ENCODE peak calls at places on chromosomes 16 and 17, in nine cellular contexts. R is prostate gland, S is suprapubic skin, C is H1, F is uterus, I is right lobe of liver, W is stomach, D is HCT116, Y is GM12891. O is an unnamed sample.

GRCh38 chr16:79278506-79278905 is 322.0 kb downstream of the MAF start:
- DNase-seq in R (no peak), S (no peak), C (no peak), F (no peak), I (no peak), W (no peak), D (no peak), Y (no peak), O (no peak)

GRCh38 chr17:61334673-61335072 is 65.0 kb upstream of the TBX2 start:
- DNase-seq in R (no peak), S (no peak), C (no peak), F (no peak), I (no peak), W (no peak), D (no peak), Y (no peak), O (no peak)

GRCh38 chr17:3035256-3035967 is 28.0 kb downstream of the OR1D5 start:
- DNase-seq in R (no peak), S (no peak), C (no peak), F (no peak), I (no peak), W (no peak), D (no peak), Y (no peak), O (no peak)

GRCh38 chr16:27768651-27769270 is 218.8 kb downstream of the KATNIP start:
- DNase-seq in R (no peak), S (no peak), C (no peak), F (no peak), I (no peak), W (no peak), D (no peak), Y (no peak), O (no peak)

GRCh38 chr17:19344311-19345066 is 18.0 kb downstream of the B9D1 start:
- DNase-seq in R (no peak), S (peak; percentile 72), C (no peak), F (no peak), I (no peak), W (no peak), D (no peak), Y (no peak), O (no peak)

GRCh38 chr17:48153711-48154642 is 46.4 kb downstream of the SNX11 start:
- DNase-seq in R (no peak), S (no peak), C (no peak), F (no peak), I (peak; percentile 64), W (peak; percentile 51), D (peak; percentile 45), Y (no peak), O (no peak)

GRCh38 chr17:57315061-57315851 is 58.9 kb downstream of the MSI2 start:
- DNase-seq in R (no peak), S (no peak), C (no peak), F (no peak), I (no peak), W (no peak), D (no peak), Y (no peak), O (no peak)

GRCh38 chr17:63402808-63403207 is 43.3 kb downstream of the CYB561 start:
- DNase-seq in R (no peak), S (no peak), C (no peak), F (no peak), I (no peak), W (no peak), D (no peak), Y (no peak), O (no peak)

GRCh38 chr17:33086878-33087277 is 95.2 kb downstream of the SPACA3 start:
- DNase-seq in R (no peak), S (no peak), C (no peak), F (no peak), I (no peak), W (no peak), D (no peak), Y (no peak), O (no peak)

GRCh38 chr17:67376892-67377726 is at the start of gene PITPNC1:
- DNase-seq in R (peak; percentile 87), S (peak; percentile 92), C (peak; percentile 89), F (peak; percentile 81), I (peak; percentile 95), W (peak; percentile 88), D (peak; percentile 68), Y (peak; percentile 76), O (peak; percentile 80)

GRCh38 chr17:67376509-67376891 is 581 bp upstream of the PITPNC1 start:
- DNase-seq in R (peak; percentile 24), S (no peak), C (no peak), F (peak; percentile 28), I (peak; percentile 41), W (peak; percentile 43), D (no peak), Y (no peak), O (no peak)

GRCh38 chr17:67379251-67379630 is 2.2 kb downstream of the PITPNC1 start:
- DNase-seq in R (no peak), S (no peak), C (no peak), F (no peak), I (no peak), W (no peak), D (no peak), Y (no peak), O (no peak)

GRCh38 chr17:67377727-67378443 is 804 bp downstream of the PITPNC1 start:
- DNase-seq in R (peak; percentile 41), S (peak; percentile 86), C (no peak), F (peak; percentile 46), I (peak; percentile 61), W (peak; percentile 54), D (no peak), Y (peak; percentile 44), O (peak; percentile 46)

GRCh38 chr17:67378444-67379250 is 1.6 kb downstream of the PITPNC1 start:
- DNase-seq in R (peak; percentile 79), S (peak; percentile 91), C (peak; percentile 90), F (peak; percentile 63), I (peak; percentile 83), W (peak; percentile 80), D (peak; percentile 56), Y (peak; percentile 66), O (peak; percentile 84)
- TF ChIP-seq POLR2A in R (peak; percentile 63), S (no peak), C (no peak), F (peak; percentile 60), I (peak; percentile 74), W (no peak), D (no peak), Y (peak; percentile 27), O (no peak)

DNA sequence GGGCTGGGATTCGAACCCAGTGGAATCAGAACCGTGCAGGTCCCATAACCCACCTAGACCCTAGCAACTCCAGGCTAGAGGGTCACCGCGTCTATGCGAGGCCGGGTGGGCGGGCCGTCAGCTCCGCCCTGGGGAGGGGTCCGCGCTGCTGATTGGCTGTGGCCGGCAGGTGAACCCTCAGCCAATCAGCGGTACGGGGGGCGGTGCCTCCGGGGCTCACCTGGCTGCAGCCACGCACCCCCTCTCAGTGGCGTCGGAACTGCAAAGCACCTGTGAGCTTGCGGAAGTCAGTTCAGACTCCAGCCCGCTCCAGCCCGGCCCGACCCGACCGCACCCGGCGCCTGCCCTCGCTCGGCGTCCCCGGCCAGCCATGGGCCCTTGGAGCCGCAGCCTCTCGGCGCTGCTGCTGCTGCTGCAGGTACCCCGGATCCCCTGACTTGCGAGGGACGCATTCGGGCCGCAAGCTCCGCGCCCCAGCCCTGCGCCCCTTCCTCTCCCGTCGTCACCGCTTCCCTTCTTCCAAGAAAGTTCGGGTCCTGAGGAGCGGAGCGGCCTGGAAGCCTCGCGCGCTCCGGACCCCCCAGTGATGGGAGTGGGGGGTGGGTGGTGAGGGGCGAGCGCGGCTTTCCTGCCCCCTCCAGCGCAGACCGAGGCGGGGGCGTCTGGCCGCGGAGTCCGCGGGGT is at the start of gene CDH1:
- DNase-seq in R (peak; percentile 97), S (peak; percentile 90), C (peak; percentile 97), F (no peak), I (peak; percentile 87), W (peak; percentile 97), D (peak; percentile 73), Y (peak; percentile 43), O (no peak)
- TF ChIP-seq POLR2A in R (peak; percentile 99), S (no peak), C (peak; percentile 99), F (peak; percentile 69), I (peak; percentile 86), W (no peak), D (no peak), Y (no peak), O (no peak)

DNA sequence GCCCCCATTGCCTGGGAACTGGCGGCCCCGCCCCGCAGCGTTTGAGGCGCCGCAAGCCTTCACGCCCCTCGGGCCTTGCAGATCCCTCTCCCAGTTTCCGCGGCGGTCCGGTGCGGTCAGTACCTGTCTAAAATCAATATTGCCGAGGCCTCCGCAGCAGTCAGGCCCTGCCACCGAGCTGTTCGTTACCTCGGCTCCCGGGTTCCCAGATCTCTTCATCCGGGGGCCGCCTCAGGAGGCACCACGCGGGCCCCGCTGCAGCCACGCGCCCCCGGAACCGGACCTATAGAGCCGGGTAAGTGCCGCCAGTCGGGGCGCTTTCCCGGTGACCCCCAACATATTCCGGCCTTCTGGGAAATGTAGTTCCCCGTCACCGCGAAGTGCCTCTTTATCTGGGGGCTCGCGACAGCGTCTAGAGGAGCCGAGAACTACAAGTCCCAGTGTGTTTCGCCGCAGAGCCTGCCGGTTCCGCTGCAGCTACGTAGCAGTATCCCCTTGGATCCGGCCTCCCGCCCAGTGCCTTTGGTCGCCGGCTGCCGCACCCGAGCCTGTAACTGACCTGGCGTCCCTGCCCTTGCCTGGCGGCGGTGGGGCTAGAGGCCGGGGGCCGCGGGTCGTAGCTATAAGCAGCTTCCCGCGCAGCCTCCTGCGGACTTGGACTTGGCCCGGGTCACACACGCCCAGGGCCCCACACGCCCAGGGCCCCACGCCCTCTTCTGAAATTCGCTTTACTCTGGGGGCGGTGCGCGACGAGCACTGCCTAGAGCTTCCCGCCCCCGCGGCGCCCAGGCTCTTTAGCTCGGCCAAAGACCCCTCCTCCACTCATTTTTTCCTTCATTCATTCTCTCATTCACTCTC is at the start of gene PEMT:
- DNase-seq in R (peak; percentile 98), S (peak; percentile 99), C (peak; percentile 90), F (peak; percentile 98), I (peak; percentile 94), W (peak; percentile 97), D (peak; percentile 98), Y (peak; percentile 94), O (peak; percentile 99)
- TF ChIP-seq POLR2A in R (peak; percentile 43), S (peak; percentile 6), C (peak; percentile 4), F (peak; percentile 63), I (peak; percentile 76), W (no peak), D (peak; percentile 72), Y (peak; percentile 60), O (peak; percentile 90)

GRCh38 chr16:54929090-54930033 is 1.3 kb upstream of the IRX5 start:
- DNase-seq in R (peak; percentile 100), S (peak; percentile 100), C (peak; percentile 100), F (peak; percentile 99), I (peak; percentile 99), W (peak; percentile 100), D (peak; percentile 87), Y (peak; percentile 76), O (peak; percentile 94)
- TF ChIP-seq POLR2A in R (peak; percentile 72), S (peak; percentile 4), C (no peak), F (no peak), I (peak; percentile 29), W (no peak), D (no peak), Y (no peak), O (no peak)